ENCODE peak calls at places on chromosome 1, in eight cellular contexts. One of them, this sample, is unnamed.

GRCh38 chr1:192104852-192105251 is 53.4 kb upstream of the RGS18 start:
- DNase-seq in sigmoid colon: no peak
- DNase-seq in suprapubic skin: no peak
- DNase-seq in adrenal gland: no peak
- DNase-seq in upper lobe of left lung: no peak
- DNase-seq in HepG2: no peak
- DNase-seq in heart left ventricle: no peak
- DNase-seq in transverse colon: no peak
- DNase-seq in this sample: no peak

GRCh38 chr1:224647449-224647848 is 31.3 kb downstream of the CNIH3 start:
- DNase-seq in HepG2: no peak
- DNase-seq in adrenal gland: no peak
- DNase-seq in heart left ventricle: no peak
- DNase-seq in transverse colon: no peak
- DNase-seq in sigmoid colon: no peak
- DNase-seq in upper lobe of left lung: no peak
- DNase-seq in suprapubic skin: no peak
- DNase-seq in this sample: no peak

GRCh38 chr1:19398309-19398760 is 86.2 kb downstream of the SLC66A1 start:
- DNase-seq in transverse colon: peak; percentile 39
- DNase-seq in sigmoid colon: peak; percentile 63
- DNase-seq in heart left ventricle: no peak
- DNase-seq in suprapubic skin: no peak
- DNase-seq in upper lobe of left lung: no peak
- DNase-seq in HepG2: no peak
- DNase-seq in adrenal gland: no peak
- DNase-seq in this sample: no peak

GRCh38 chr1:56787330-56787729 is 31.9 kb downstream of the FYB2 start:
- DNase-seq in suprapubic skin: no peak
- DNase-seq in HepG2: no peak
- DNase-seq in sigmoid colon: no peak
- DNase-seq in adrenal gland: no peak
- DNase-seq in transverse colon: no peak
- DNase-seq in upper lobe of left lung: no peak
- DNase-seq in heart left ventricle: no peak
- DNase-seq in this sample: no peak

GRCh38 chr1:7752512-7753417 is 18.3 kb upstream of the VAMP3 start:
- DNase-seq in transverse colon: peak; percentile 62
- DNase-seq in adrenal gland: peak; percentile 62
- DNase-seq in suprapubic skin: no peak
- DNase-seq in HepG2: peak; percentile 69
- DNase-seq in heart left ventricle: no peak
- DNase-seq in upper lobe of left lung: no peak
- DNase-seq in sigmoid colon: peak; percentile 77
- DNase-seq in this sample: no peak

GRCh38 chr1:184210822-184211221 is 159.3 kb downstream of the TSEN15 start:
- DNase-seq in HepG2: no peak
- DNase-seq in upper lobe of left lung: no peak
- DNase-seq in transverse colon: no peak
- DNase-seq in suprapubic skin: no peak
- DNase-seq in heart left ventricle: no peak
- DNase-seq in sigmoid colon: no peak
- DNase-seq in adrenal gland: peak; percentile 26
- DNase-seq in this sample: no peak

GRCh38 chr1:11518016-11518670 is 39.2 kb downstream of the DISP3 start:
- DNase-seq in HepG2: no peak
- DNase-seq in sigmoid colon: peak; percentile 26
- DNase-seq in suprapubic skin: peak; percentile 48
- DNase-seq in transverse colon: no peak
- DNase-seq in upper lobe of left lung: no peak
- DNase-seq in adrenal gland: no peak
- DNase-seq in heart left ventricle: no peak
- DNase-seq in this sample: no peak

GRCh38 chr1:230794431-230794830 is 47.2 kb downstream of the CAPN9 start:
- DNase-seq in transverse colon: no peak
- DNase-seq in HepG2: no peak
- DNase-seq in adrenal gland: no peak
- DNase-seq in heart left ventricle: no peak
- DNase-seq in sigmoid colon: no peak
- DNase-seq in suprapubic skin: no peak
- DNase-seq in upper lobe of left lung: no peak
- DNase-seq in this sample: no peak

GRCh38 chr1:109877320-109877771 is 33.3 kb upstream of the CSF1 start:
- DNase-seq in sigmoid colon: peak; percentile 92
- DNase-seq in transverse colon: peak; percentile 31
- DNase-seq in suprapubic skin: peak; percentile 85
- DNase-seq in adrenal gland: peak; percentile 69
- DNase-seq in upper lobe of left lung: peak; percentile 70
- DNase-seq in heart left ventricle: peak; percentile 81
- DNase-seq in HepG2: peak; percentile 79
- DNase-seq in this sample: no peak

GRCh38 chr1:2221271-2221670 is 6.8 kb upstream of the SKI start:
- DNase-seq in adrenal gland: no peak
- DNase-seq in suprapubic skin: no peak
- DNase-seq in HepG2: no peak
- DNase-seq in sigmoid colon: no peak
- DNase-seq in heart left ventricle: no peak
- DNase-seq in upper lobe of left lung: no peak
- DNase-seq in transverse colon: no peak
- DNase-seq in this sample: no peak

GRCh38 chr1:102588536-102588935 is 519.8 kb downstream of the COL11A1 start:
- DNase-seq in transverse colon: no peak
- DNase-seq in heart left ventricle: no peak
- DNase-seq in suprapubic skin: no peak
- DNase-seq in sigmoid colon: peak; percentile 64
- DNase-seq in HepG2: no peak
- DNase-seq in adrenal gland: no peak
- DNase-seq in upper lobe of left lung: no peak
- DNase-seq in this sample: no peak

GRCh38 chr1:42145190-42145716 is 8.0 kb upstream of the GUCA2B start:
- DNase-seq in upper lobe of left lung: no peak
- DNase-seq in heart left ventricle: no peak
- DNase-seq in HepG2: no peak
- DNase-seq in sigmoid colon: peak; percentile 34
- DNase-seq in transverse colon: no peak
- DNase-seq in suprapubic skin: no peak
- DNase-seq in adrenal gland: no peak
- DNase-seq in this sample: no peak

GRCh38 chr1:202880961-202881460 is 7.9 kb downstream of the RABIF start:
- DNase-seq in HepG2: no peak
- DNase-seq in sigmoid colon: no peak
- DNase-seq in suprapubic skin: no peak
- DNase-seq in upper lobe of left lung: no peak
- DNase-seq in adrenal gland: no peak
- DNase-seq in transverse colon: no peak
- DNase-seq in heart left ventricle: no peak
- DNase-seq in this sample: no peak

GRCh38 chr1:184385863-184386262 is 966 bp upstream of the C1orf21 start:
- DNase-seq in suprapubic skin: no peak
- DNase-seq in sigmoid colon: no peak
- DNase-seq in heart left ventricle: no peak
- DNase-seq in adrenal gland: no peak
- DNase-seq in upper lobe of left lung: no peak
- DNase-seq in transverse colon: no peak
- DNase-seq in HepG2: no peak
- DNase-seq in this sample: no peak

GRCh38 chr1:115166531-115167091 is 77.3 kb upstream of the TSPAN2 start:
- DNase-seq in adrenal gland: no peak
- DNase-seq in suprapubic skin: no peak
- DNase-seq in HepG2: no peak
- DNase-seq in transverse colon: no peak
- DNase-seq in heart left ventricle: no peak
- DNase-seq in sigmoid colon: no peak
- DNase-seq in upper lobe of left lung: no peak
- DNase-seq in this sample: no peak

GRCh38 chr1:921011-921837 is 2.5 kb upstream of the SAMD11 start:
- DNase-seq in suprapubic skin: no peak
- DNase-seq in adrenal gland: peak; percentile 70
- DNase-seq in HepG2: peak; percentile 60
- DNase-seq in transverse colon: peak; percentile 72
- DNase-seq in sigmoid colon: no peak
- DNase-seq in upper lobe of left lung: peak; percentile 92
- DNase-seq in heart left ventricle: peak; percentile 86
- DNase-seq in this sample: no peak

GRCh38 chr1:923131-923990 is at the start of gene SAMD11:
- DNase-seq in upper lobe of left lung: peak; percentile 98
- DNase-seq in heart left ventricle: peak; percentile 90
- DNase-seq in transverse colon: peak; percentile 85
- DNase-seq in suprapubic skin: no peak
- DNase-seq in sigmoid colon: peak; percentile 91
- DNase-seq in HepG2: peak; percentile 40
- DNase-seq in adrenal gland: peak; percentile 64
- DNase-seq in this sample: no peak

GRCh38 chr1:924619-925323 is 1.0 kb downstream of the SAMD11 start:
- DNase-seq in upper lobe of left lung: peak; percentile 91
- DNase-seq in adrenal gland: peak; percentile 46
- DNase-seq in HepG2: no peak
- DNase-seq in heart left ventricle: no peak
- DNase-seq in suprapubic skin: no peak
- DNase-seq in transverse colon: peak; percentile 36
- DNase-seq in sigmoid colon: no peak
- DNase-seq in this sample: no peak

GRCh38 chr1:925532-926421 is 2.1 kb downstream of the SAMD11 start:
- DNase-seq in HepG2: no peak
- DNase-seq in heart left ventricle: no peak
- DNase-seq in transverse colon: no peak
- DNase-seq in upper lobe of left lung: peak; percentile 88
- DNase-seq in adrenal gland: no peak
- DNase-seq in suprapubic skin: no peak
- DNase-seq in sigmoid colon: no peak
- DNase-seq in this sample: no peak

GRCh38 chr1:923991-924618 is 382 bp downstream of the SAMD11 start:
- DNase-seq in heart left ventricle: no peak
- DNase-seq in sigmoid colon: no peak
- DNase-seq in HepG2: no peak
- DNase-seq in adrenal gland: no peak
- DNase-seq in transverse colon: no peak
- DNase-seq in suprapubic skin: no peak
- DNase-seq in upper lobe of left lung: peak; percentile 85
- DNase-seq in this sample: no peak
- H3K27ac ChIP-seq in heart left ventricle: no peak overlapping the region
- H3K27ac ChIP-seq in sigmoid colon: no peak overlapping the region
- H3K27ac ChIP-seq in HepG2: no peak overlapping the region
- H3K27ac ChIP-seq in adrenal gland: peak overlapping the region; percentile 69
- H3K27ac ChIP-seq in transverse colon: no peak overlapping the region
- H3K27ac ChIP-seq in suprapubic skin: no peak overlapping the region
- H3K27ac ChIP-seq in upper lobe of left lung: no peak overlapping the region
- H3K27ac ChIP-seq in this sample: no peak overlapping the region

GRCh38 chr1:30853350-30853749 is 55.2 kb downstream of the SDC3 start:
- DNase-seq in suprapubic skin: no peak
- DNase-seq in sigmoid colon: no peak
- DNase-seq in adrenal gland: peak; percentile 64
- DNase-seq in HepG2: peak; percentile 55
- DNase-seq in upper lobe of left lung: no peak
- DNase-seq in heart left ventricle: no peak
- DNase-seq in transverse colon: no peak
- DNase-seq in this sample: no peak

GRCh38 chr1:30850607-30851006 is 58.0 kb downstream of the SDC3 start:
- DNase-seq in adrenal gland: no peak
- DNase-seq in transverse colon: no peak
- DNase-seq in sigmoid colon: no peak
- DNase-seq in suprapubic skin: no peak
- DNase-seq in heart left ventricle: no peak
- DNase-seq in HepG2: no peak
- DNase-seq in upper lobe of left lung: no peak
- DNase-seq in this sample: no peak

GRCh38 chr1:30855686-30856259 is 52.8 kb downstream of the SDC3 start:
- DNase-seq in heart left ventricle: no peak
- DNase-seq in upper lobe of left lung: no peak
- DNase-seq in adrenal gland: no peak
- DNase-seq in suprapubic skin: no peak
- DNase-seq in HepG2: no peak
- DNase-seq in sigmoid colon: no peak
- DNase-seq in transverse colon: no peak
- DNase-seq in this sample: no peak

GRCh38 chr1:30851286-30851685 is 57.3 kb downstream of the SDC3 start:
- DNase-seq in adrenal gland: no peak
- DNase-seq in upper lobe of left lung: no peak
- DNase-seq in transverse colon: no peak
- DNase-seq in sigmoid colon: no peak
- DNase-seq in HepG2: no peak
- DNase-seq in heart left ventricle: no peak
- DNase-seq in suprapubic skin: no peak
- DNase-seq in this sample: no peak

DNA sequence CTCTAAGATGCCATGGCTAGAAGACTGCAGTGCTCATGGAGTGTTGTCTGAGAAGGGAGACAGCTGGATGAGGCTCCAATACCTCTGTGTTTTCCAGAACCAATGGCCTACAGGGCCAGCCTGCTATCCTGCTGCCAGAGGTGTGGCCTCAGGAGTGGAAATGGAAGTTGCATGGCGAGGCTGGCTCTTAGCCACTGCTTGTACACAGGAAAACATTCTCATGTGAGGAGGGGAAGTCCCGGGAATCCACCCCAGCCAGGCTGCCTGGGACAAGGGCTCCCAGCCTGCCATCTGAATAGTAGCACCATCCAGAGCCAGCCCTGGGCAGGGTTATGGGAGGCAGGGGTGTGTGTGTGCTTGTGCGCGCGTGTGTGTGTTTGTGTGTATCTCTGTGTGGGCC is 56.5 kb downstream of the SDC3 start:
- DNase-seq in suprapubic skin: peak; percentile 86
- DNase-seq in upper lobe of left lung: no peak
- DNase-seq in HepG2: no peak
- DNase-seq in transverse colon: peak; percentile 73
- DNase-seq in heart left ventricle: peak; percentile 78
- DNase-seq in sigmoid colon: peak; percentile 85
- DNase-seq in adrenal gland: peak; percentile 83
- DNase-seq in this sample: no peak
- H3K4me3 ChIP-seq in suprapubic skin: no peak overlapping the region
- H3K4me3 ChIP-seq in upper lobe of left lung: no peak overlapping the region
- H3K4me3 ChIP-seq in HepG2: no peak overlapping the region
- H3K4me3 ChIP-seq in transverse colon: no peak overlapping the region
- H3K4me3 ChIP-seq in heart left ventricle: no peak overlapping the region
- H3K4me3 ChIP-seq in sigmoid colon: no peak overlapping the region
- H3K4me3 ChIP-seq in adrenal gland: no peak overlapping the region
- H3K4me3 ChIP-seq in this sample: no peak overlapping the region

DNA sequence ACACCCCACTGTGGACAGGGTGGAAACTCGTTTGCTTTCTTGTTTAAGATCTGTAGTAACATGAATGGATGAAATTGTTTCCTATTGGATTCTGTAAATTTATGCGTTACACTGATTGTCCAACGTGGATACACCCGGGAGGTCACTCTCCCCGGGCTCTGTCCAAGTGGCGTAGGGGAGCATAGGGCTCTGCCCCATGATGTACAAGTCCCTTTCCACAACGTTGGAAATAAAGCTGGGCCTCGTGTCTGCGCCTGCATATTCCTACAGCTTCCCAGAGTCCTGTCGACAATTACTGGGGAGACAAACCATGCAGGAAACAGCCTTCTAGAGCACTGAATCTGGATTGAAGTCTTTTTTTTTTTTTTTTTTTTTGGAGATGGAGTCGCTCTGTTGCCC is 1.4 kb downstream of the RCC1 start:
- DNase-seq in HepG2: no peak
- DNase-seq in heart left ventricle: no peak
- DNase-seq in adrenal gland: peak; percentile 55
- DNase-seq in sigmoid colon: no peak
- DNase-seq in upper lobe of left lung: no peak
- DNase-seq in suprapubic skin: no peak
- DNase-seq in transverse colon: no peak
- DNase-seq in this sample: no peak
- TF ChIP-seq POLR2A in HepG2: peak; percentile 47
- TF ChIP-seq POLR2A in heart left ventricle: no peak
- TF ChIP-seq POLR2A in adrenal gland: no peak
- TF ChIP-seq POLR2A in sigmoid colon: no peak
- TF ChIP-seq POLR2A in upper lobe of left lung: no peak
- TF ChIP-seq POLR2A in suprapubic skin: no peak
- TF ChIP-seq POLR2A in transverse colon: no peak
- TF ChIP-seq POLR2A in this sample: no peak

GRCh38 chr1:6012529-6013318 is 20.5 kb upstream of the NPHP4 start:
- DNase-seq in upper lobe of left lung: no peak
- DNase-seq in HepG2: no peak
- DNase-seq in transverse colon: no peak
- DNase-seq in adrenal gland: no peak
- DNase-seq in heart left ventricle: peak; percentile 58
- DNase-seq in suprapubic skin: no peak
- DNase-seq in sigmoid colon: no peak
- DNase-seq in this sample: no peak
- H3K27ac ChIP-seq in upper lobe of left lung: no peak overlapping the region
- H3K27ac ChIP-seq in HepG2: no peak overlapping the region
- H3K27ac ChIP-seq in transverse colon: no peak overlapping the region
- H3K27ac ChIP-seq in adrenal gland: no peak overlapping the region
- H3K27ac ChIP-seq in heart left ventricle: peak overlapping the region; percentile 90
- H3K27ac ChIP-seq in suprapubic skin: no peak overlapping the region
- H3K27ac ChIP-seq in sigmoid colon: no peak overlapping the region
- H3K27ac ChIP-seq in this sample: no peak overlapping the region